ENCODE peak calls at places on chromosomes 3 and 15, in seven cellular contexts. H is A549, P is stomach, R is endothelial cell of umbilical vein, I is body of pancreas, L is HepG2, N is right lobe of liver. M is an unnamed sample.

GRCh38 chr3:25473246-25473645 is 45.2 kb downstream of the RARB start:
- DNase-seq in H (no peak), P (no peak), R (no peak), I (no peak), L (no peak), N (no peak), M (no peak)

GRCh38 chr3:128617557-128618397 is 32.8 kb downstream of the RPN1 start:
- DNase-seq in H (peak), P (peak), R (peak), I (peak), L (peak), N (peak), M (peak)

GRCh38 chr15:76994971-76995945 is at the start of gene PSTPIP1:
- DNase-seq in H (no peak), P (peak), R (no peak), I (no peak), L (no peak), N (peak), M (peak)

GRCh38 chr3:101202640-101203039 is 117.7 kb downstream of the IMPG2 start:
- DNase-seq in H (no peak), P (no peak), R (no peak), I (no peak), L (no peak), N (no peak), M (no peak)

GRCh38 chr3:45123030-45123429 is 23.1 kb downstream of the CDCP1 start:
- DNase-seq in H (peak), P (no peak), R (peak), I (no peak), L (no peak), N (no peak), M (no peak)

GRCh38 chr15:51341366-51342248 is at the start of gene GLDN:
- DNase-seq in H (peak), P (peak), R (no peak), I (peak), L (no peak), N (peak), M (peak)

GRCh38 chr3:142875099-142875498 is 13.8 kb downstream of the PCOLCE2 start:
- DNase-seq in H (no peak), P (no peak), R (no peak), I (no peak), L (no peak), N (no peak), M (peak)

GRCh38 chr15:87850916-87851315 is 405.6 kb downstream of the NTRK3 start:
- DNase-seq in H (no peak), P (no peak), R (no peak), I (no peak), L (no peak), N (no peak), M (peak)

GRCh38 chr15:46041907-46042306 is 407.1 kb downstream of the SQOR start:
- DNase-seq in H (no peak), P (no peak), R (no peak), I (no peak), L (no peak), N (no peak), M (no peak)

GRCh38 chr3:52845157-52845556 is 10.3 kb upstream of the MUSTN1 start:
- DNase-seq in H (no peak), P (peak), R (no peak), I (peak), L (peak), N (peak), M (peak)

GRCh38 chr15:74565381-74566085 is 24.5 kb downstream of the ARID3B start:
- DNase-seq in H (no peak), P (no peak), R (no peak), I (no peak), L (no peak), N (no peak), M (no peak)
- H3K27ac ChIP-seq in H (no peak), P (no peak), R (no peak), I (no peak), L (no peak), N (no peak), M (no peak)

GRCh38 chr3:75262661-75263060 is 401.5 kb upstream of the FRG2C start:
- DNase-seq in H (no peak), P (no peak), R (no peak), I (no peak), L (no peak), N (no peak), M (no peak)
- TF ChIP-seq CTCF in H (no peak), P (no peak), R (no peak), I (no peak), L (no peak), N (no peak), M (no peak)

GRCh38 chr3:185823280-185824044 is 1.4 kb downstream of the IGF2BP2 start:
- DNase-seq in H (no peak), P (peak), R (peak), I (peak), L (no peak), N (peak), M (peak)
- TF ChIP-seq POLR2A in H (no peak), P (no peak), R (no peak), I (peak), L (no peak), N (no peak), M (no peak)

GRCh38 chr3:11059090-11059798 is 66.7 kb downstream of the SLC6A1 start:
- DNase-seq in H (peak), P (no peak), R (peak), I (peak), L (peak), N (peak), M (peak)

GRCh38 chr3:11055496-11055895 is 62.9 kb downstream of the SLC6A1 start:
- DNase-seq in H (no peak), P (no peak), R (no peak), I (no peak), L (no peak), N (no peak), M (no peak)

GRCh38 chr3:11059799-11060115 is 67.2 kb downstream of the SLC6A1 start:
- DNase-seq in H (no peak), P (no peak), R (no peak), I (no peak), L (no peak), N (no peak), M (no peak)

GRCh38 chr3:11056531-11057050 is 64.0 kb downstream of the SLC6A1 start:
- DNase-seq in H (no peak), P (no peak), R (no peak), I (no peak), L (no peak), N (no peak), M (no peak)

DNA sequence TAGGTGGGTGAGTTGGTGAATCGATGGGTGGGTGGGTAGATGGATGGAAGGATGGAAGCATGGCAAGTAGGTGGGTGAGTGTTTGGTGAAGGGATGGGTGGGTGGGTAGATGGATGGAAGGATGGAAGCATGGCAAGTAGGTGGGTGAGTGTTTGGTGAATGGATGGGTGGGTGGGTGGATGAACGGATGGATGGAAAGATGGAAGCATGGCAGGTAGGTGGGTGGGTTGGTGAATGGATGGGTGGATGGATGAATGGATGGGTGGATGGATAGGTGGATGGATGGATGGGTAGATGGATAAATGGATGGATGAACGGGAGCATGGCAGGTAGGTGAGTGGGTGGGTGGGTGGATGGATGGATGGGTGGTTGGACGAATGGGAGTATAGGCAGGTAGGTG is 65.1 kb downstream of the SLC6A1 start:
- DNase-seq in H (no peak), P (no peak), R (no peak), I (no peak), L (no peak), N (no peak), M (no peak)
- H3K27ac ChIP-seq in H (no peak), P (no peak), R (no peak), I (no peak), L (no peak), N (no peak), M (no peak)

GRCh38 chr3:125087768-125088391 is 32.1 kb upstream of the HEG1 start:
- DNase-seq in H (no peak), P (no peak), R (no peak), I (no peak), L (no peak), N (no peak), M (no peak)

GRCh38 chr3:125085166-125085565 is 29.4 kb upstream of the HEG1 start:
- DNase-seq in H (no peak), P (no peak), R (no peak), I (no peak), L (no peak), N (no peak), M (no peak)

DNA sequence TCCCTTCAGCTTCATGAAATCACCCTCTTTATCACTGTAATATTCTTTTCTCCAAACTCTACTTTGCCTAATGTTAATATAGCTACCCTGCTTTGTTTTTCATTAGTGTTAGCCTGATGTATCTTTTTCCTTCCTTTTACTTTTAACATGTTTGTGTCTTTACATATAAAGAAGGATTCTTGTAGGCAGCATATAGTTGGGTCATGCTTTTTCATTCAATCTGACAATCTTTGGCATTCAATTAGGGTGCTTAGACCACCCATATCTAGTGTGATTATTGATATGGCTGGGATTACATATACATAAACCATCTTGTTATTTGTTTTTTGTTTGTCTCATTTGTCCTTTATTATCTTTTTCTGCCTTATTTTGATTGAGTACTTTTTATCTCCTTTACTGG is 34.9 kb upstream of the HEG1 start:
- DNase-seq in H (no peak), P (no peak), R (no peak), I (no peak), L (no peak), N (no peak), M (no peak)
- TF ChIP-seq CTCF in H (no peak), P (no peak), R (no peak), I (no peak), L (no peak), N (no peak), M (no peak)

DNA sequence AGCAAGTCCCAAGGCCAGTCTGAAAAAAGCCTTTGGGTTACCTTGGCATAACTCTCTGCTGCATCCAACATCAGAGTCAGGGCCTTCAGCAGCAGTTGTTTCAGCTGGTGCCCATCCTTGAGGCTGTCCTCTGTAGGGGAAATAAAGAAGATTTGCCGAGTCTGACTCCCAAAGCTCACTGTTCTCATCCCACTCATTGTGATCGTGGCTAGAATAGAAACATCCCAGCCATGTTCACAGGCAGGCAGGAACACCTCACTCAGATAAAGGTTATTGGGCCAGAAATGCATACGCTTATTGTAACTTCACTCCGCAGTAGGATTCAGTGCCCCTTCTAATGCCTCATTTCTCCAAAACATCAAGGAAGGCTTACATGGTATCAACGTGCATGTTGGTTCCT is 29.2 kb downstream of the EIF3J start:
- DNase-seq in H (no peak), P (no peak), R (no peak), I (no peak), L (no peak), N (no peak), M (no peak)
- TF ChIP-seq POLR2A in H (no peak), P (no peak), R (no peak), I (no peak), L (no peak), N (no peak), M (no peak)

DNA sequence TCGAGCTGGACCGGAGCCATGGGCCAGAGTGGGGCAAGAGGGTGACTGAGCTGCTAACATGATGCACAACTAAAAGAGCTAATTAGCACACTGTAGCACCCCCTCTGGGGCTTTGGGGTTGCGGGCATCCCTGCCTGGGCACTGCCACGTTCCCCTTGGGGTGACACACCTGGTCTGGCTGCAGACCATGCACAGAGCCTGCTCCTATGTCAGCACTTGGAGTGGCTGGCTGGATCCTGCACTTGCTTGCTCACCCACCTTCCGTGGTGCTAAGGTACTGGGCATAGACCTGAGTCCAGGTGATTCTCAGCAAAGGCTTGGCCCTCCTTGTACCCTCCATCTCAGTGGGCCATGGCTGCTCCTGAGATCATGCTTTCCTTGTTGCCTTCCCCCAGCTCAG is 12.8 kb upstream of the SPTBN5 start:
- DNase-seq in H (no peak), P (no peak), R (no peak), I (no peak), L (no peak), N (no peak), M (no peak)
- H3K27ac ChIP-seq in H (no peak), P (no peak), R (no peak), I (peak), L (no peak), N (no peak), M (no peak)

GRCh38 chr3:33798418-33799201 is at the start of gene PDCD6IP:
- DNase-seq in H (peak), P (peak), R (peak), I (peak), L (peak), N (peak), M (peak)
- TF ChIP-seq CTCF in H (no peak), P (no peak), R (no peak), I (peak), L (peak), N (no peak), M (peak)

GRCh38 chr3:51389423-51390183 is 1.5 kb upstream of the RBM15B start:
- DNase-seq in H (peak), P (peak), R (peak), I (peak), L (peak), N (peak), M (no peak)
- TF ChIP-seq POLR2A in H (no peak), P (no peak), R (no peak), I (no peak), L (no peak), N (no peak), M (no peak)

GRCh38 chr3:72255191-72255590 is 470.2 kb upstream of the PROK2 start:
- DNase-seq in H (no peak), P (peak), R (no peak), I (peak), L (no peak), N (no peak), M (peak)
- H3K27ac ChIP-seq in H (no peak), P (peak), R (no peak), I (peak), L (no peak), N (no peak), M (peak)

M was measured in heart left ventricle.